ENCODE peak calls at places on chromosome 11, in five cellular contexts. O, W, L, R and Q are unnamed samples.

GRCh38 chr11:125091247-125091876 is 20.1 kb downstream of the TMEM218 start:
- DNase-seq in O (no peak), R (no peak), W (peak; percentile 81), L (no peak), Q (no peak)

GRCh38 chr11:19455731-19456130 is 215.0 kb upstream of the E2F8 start:
- DNase-seq in O (no peak), W (no peak), L (no peak), R (no peak), Q (no peak)

GRCh38 chr11:111541209-111542061 is 915 bp downstream of the LAYN start:
- DNase-seq in O (no peak), W (no peak), L (no peak), R (no peak), Q (no peak)

GRCh38 chr11:19953909-19954308 is 206.4 kb downstream of the DBX1 start:
- DNase-seq in L (no peak), R (no peak), W (peak; percentile 64), O (no peak), Q (no peak)

GRCh38 chr11:28448186-28448585 is 340.0 kb downstream of the METTL15 start:
- DNase-seq in R (no peak), L (no peak), O (no peak), W (no peak), Q (no peak)

GRCh38 chr11:90373971-90374370 is 151.1 kb upstream of the CHORDC1 start:
- DNase-seq in W (no peak), O (no peak), L (no peak), R (no peak), Q (no peak)

GRCh38 chr11:95910638-95911368 is 13.1 kb downstream of the MTMR2 start:
- DNase-seq in L (no peak), R (no peak), W (no peak), O (no peak), Q (no peak)

GRCh38 chr11:48879256-48879655 is 104.4 kb downstream of the TRIM51G start:
- DNase-seq in L (no peak), R (no peak), O (no peak), W (no peak), Q (no peak)

GRCh38 chr11:131274233-131274632 is 96.2 kb upstream of the NTM start:
- DNase-seq in L (no peak), W (no peak), R (no peak), O (no peak), Q (no peak)